ENCODE peak calls at places on chromosomes 1 and 21, in four cellular contexts. Y is HepG2, I is K562, W is GM12878. J is an unnamed sample.

GRCh38 chr1:42721926-42722325 is 18.1 kb downstream of the CLDN19 start:
- DNase-seq in Y (no peak), I (no peak), W (no peak), J (no peak)

GRCh38 chr1:214101828-214102227 is 114.1 kb downstream of the PROX1 start:
- DNase-seq in Y (no peak), W (no peak), I (no peak), J (no peak)

GRCh38 chr1:167263784-167264464 is 43.2 kb downstream of the POU2F1 start:
- DNase-seq in I (no peak), W (no peak), Y (no peak), J (no peak)

GRCh38 chr1:165290143-165290542 is 66.4 kb downstream of the LMX1A start:
- DNase-seq in I (no peak), Y (no peak), W (no peak), J (peak)

GRCh38 chr1:209808059-209808494 is 2.1 kb upstream of the IRF6 start:
- DNase-seq in W (no peak), I (peak), Y (peak), J (no peak)

GRCh38 chr21:21385404-21385803 is 387.2 kb downstream of the NCAM2 start:
- DNase-seq in W (no peak), I (no peak), Y (no peak), J (no peak)

GRCh38 chr1:235090406-235091069 is 38.1 kb downstream of the TOMM20 start:
- DNase-seq in I (no peak), Y (peak), W (no peak), J (peak)

GRCh38 chr1:52159033-52159789 is 17.3 kb downstream of the ZFYVE9 start:
- DNase-seq in W (no peak), I (no peak), Y (no peak), J (no peak)

GRCh38 chr1:38331496-38332210 is 285.1 kb upstream of the POU3F1 start:
- DNase-seq in W (no peak), Y (no peak), I (no peak), J (no peak)

GRCh38 chr1:15803380-15803779 is 4.1 kb downstream of the UQCRHL start:
- DNase-seq in W (no peak), I (peak), Y (peak), J (peak)

GRCh38 chr1:86753700-86754099 is 49.3 kb downstream of the SH3GLB1 start:
- DNase-seq in I (no peak), W (no peak), Y (peak), J (peak)

GRCh38 chr1:71023515-71023914 is 24.1 kb downstream of the PTGER3 start:
- DNase-seq in W (no peak), I (no peak), Y (no peak), J (no peak)

GRCh38 chr1:210465150-210465549 is 136.4 kb downstream of the HHAT start:
- DNase-seq in Y (no peak), W (no peak), I (no peak), J (no peak)

GRCh38 chr1:244207042-244207934 is 156.2 kb downstream of the ZBTB18 start:
- DNase-seq in W (no peak), Y (no peak), I (no peak), J (no peak)

GRCh38 chr1:45843474-45843905 is 40.1 kb downstream of the MAST2 start:
- DNase-seq in W (no peak), I (no peak), Y (no peak), J (no peak)

GRCh38 chr1:227317541-227318002 is 720 bp downstream of the CDC42BPA start:
- DNase-seq in W (no peak), I (peak), Y (peak), J (peak)

GRCh38 chr1:227316456-227316855 is 1.8 kb downstream of the CDC42BPA start:
- DNase-seq in Y (no peak), I (no peak), W (no peak), J (no peak)

GRCh38 chr1:227316941-227317540 is 1.3 kb downstream of the CDC42BPA start:
- DNase-seq in I (peak), Y (no peak), W (no peak), J (no peak)

GRCh38 chr1:227314014-227314848 is 4.1 kb downstream of the CDC42BPA start:
- DNase-seq in I (no peak), Y (no peak), W (no peak), J (no peak)

GRCh38 chr1:227315500-227316346 is 2.6 kb downstream of the CDC42BPA start:
- DNase-seq in I (peak), Y (peak), W (no peak), J (peak)
- TF ChIP-seq REST in I (no peak), Y (no peak), W (no peak), J (no peak)

GRCh38 chr1:192994141-192994540 is 65.0 kb downstream of the UCHL5 start:
- DNase-seq in Y (no peak), W (no peak), I (no peak), J (no peak)

GRCh38 chr1:192993426-192994085 is 65.6 kb downstream of the UCHL5 start:
- DNase-seq in I (no peak), Y (no peak), W (no peak), J (peak)

GRCh38 chr1:192998536-192998935 is 60.6 kb downstream of the UCHL5 start:
- DNase-seq in W (no peak), Y (no peak), I (no peak), J (peak)
- TF ChIP-seq JUNB in W (no peak), Y (no peak), I (no peak), J (no peak)

GRCh38 chr1:198211696-198212095 is 54.9 kb downstream of the NEK7 start:
- DNase-seq in W (no peak), Y (no peak), I (no peak), J (no peak)
- TF ChIP-seq POLR2AphosphoS5 in W (no peak), Y (no peak), I (no peak), J (no peak)

DNA sequence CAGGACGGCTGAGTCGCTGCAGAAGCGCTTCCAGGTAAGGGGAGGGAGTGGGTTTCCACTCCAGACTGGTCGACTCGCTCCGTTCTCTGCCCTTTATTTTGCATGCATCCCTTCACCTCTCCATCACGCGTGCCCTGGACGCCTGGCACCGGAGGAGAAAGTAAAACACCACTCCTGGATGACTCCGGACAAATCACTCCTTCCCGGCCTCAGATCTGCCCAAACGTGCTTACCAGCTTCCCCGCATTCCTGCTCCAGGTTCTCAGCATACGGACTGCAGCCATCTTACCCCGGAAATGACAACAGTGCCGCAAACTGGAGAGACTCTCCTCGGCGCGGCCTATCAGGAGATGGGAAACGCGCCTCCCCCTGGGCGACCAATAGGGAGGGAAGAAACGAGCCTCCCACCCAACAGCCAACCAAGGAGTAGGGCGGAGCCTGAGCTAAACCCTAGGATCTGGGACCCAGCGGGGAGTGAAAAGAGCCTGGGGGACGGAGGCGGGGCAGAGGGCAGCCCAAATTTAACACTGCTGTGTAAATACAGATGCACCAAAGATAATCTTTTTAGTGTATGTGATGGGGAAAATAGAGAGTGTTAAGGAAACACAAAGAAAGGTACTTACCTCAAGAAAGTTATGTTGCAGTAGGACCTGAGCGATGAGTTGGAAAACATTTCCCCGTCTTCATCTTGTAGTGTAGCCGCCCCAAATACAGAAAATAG is at the start of gene DBT:
- DNase-seq in W (peak), Y (peak), I (peak), J (peak)
- TF ChIP-seq REST in W (peak), Y (no peak), I (no peak), J (no peak)

DNA sequence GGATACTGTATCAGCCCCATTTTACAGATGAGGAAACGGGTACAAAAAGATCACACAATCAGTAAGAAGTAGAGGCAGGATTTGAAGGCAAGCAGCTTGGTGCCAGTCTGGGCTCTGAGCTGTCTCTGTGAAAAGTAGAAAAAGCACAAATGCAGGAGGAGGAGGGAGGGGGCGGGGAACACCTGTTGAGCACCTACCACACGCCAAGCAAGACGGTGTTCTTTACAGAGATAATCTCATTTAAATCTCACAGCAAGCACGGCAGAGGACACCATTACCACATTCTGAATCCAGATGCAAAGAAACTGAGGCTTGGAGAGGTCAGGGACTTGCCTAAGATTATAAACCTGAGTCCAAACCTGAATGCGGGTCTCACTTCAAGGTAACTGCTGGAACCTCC is 3.3 kb downstream of the LRRC38 start:
- DNase-seq in I (no peak), W (no peak), Y (no peak), J (no peak)
- TF ChIP-seq JUNB in I (no peak), W (no peak), Y (no peak), J (no peak)

GRCh38 chr1:208235983-208236761 is 8.0 kb downstream of the PLXNA2 start:
- DNase-seq in W (no peak), Y (peak), I (peak), J (no peak)
- TF ChIP-seq POLR2AphosphoS5 in W (no peak), Y (no peak), I (no peak), J (no peak)

GRCh38 chr1:26349196-26349885 is 4.6 kb downstream of the CRYBG2 start:
- DNase-seq in I (no peak), Y (no peak), W (no peak), J (no peak)
- TF ChIP-seq REST in I (no peak), Y (no peak), W (no peak), J (no peak)

DNA sequence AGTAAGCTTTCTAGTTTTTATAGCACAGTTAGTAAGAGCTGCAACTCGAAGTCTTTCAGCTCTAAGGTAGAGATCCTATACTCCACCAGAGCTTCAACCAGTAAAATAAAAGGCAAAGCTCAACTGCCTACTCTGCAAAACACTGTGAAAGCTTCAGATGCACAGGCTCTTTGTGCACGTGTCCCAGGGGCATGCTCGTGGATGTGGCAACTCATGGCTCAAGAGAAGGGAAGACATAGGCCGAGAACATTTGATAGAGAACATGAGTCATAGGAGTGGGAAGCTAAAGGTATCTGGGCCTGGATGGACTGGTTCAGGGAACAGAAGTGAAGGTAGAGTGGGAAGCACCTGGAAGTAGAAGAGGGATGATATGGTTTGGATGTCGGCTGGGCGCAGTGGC is 5.7 kb downstream of the AVPR1B start:
- DNase-seq in W (no peak), I (no peak), Y (no peak), J (no peak)
- TF ChIP-seq JUNB in W (no peak), I (no peak), Y (no peak), J (no peak)

DNA sequence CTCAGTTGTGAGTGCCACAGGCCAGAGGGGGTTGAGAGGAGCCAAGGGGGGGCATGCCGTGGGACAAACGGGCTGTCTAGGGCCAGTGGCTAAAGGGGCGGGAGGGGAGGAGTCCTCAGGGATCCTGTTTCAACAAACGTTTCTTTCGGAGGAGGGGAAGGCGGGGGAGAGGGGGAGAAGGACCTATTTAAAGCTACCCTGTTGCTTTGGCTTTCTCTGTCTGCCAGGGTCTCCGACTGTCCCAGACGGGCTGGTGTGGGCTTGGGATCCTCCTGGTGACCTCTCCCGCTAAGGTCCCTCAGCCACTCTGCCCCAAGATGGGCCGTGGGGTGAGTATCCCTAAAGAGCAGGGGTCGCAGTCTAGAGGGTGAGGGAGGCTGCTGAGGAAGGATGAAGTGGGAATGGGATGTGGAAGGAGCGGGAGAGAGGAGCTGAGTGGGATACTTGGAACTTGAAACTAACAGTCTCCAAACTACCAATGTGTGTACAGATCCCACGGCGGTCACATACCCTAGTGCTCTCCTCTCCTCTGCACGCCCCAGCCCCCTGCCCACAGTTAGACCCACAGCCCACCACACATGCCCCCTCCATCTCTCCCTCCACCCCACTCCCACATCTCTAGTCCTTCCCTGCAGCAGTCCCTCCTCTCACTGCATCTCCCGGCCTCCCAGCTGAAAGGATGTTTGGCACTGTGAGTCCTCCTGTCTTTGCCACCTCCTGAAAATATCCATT is at the start of gene ATP1A2:
- DNase-seq in Y (no peak), W (no peak), I (no peak), J (peak)
- TF ChIP-seq POLR2AphosphoS5 in Y (no peak), W (no peak), I (no peak), J (peak)

GRCh38 chr1:30362603-30362990 is 360.8 kb downstream of the MATN1 start:
- DNase-seq in I (no peak), Y (no peak), W (no peak), J (no peak)
- TF ChIP-seq REST in I (no peak), Y (no peak), W (no peak), J (no peak)